ENCODE peak calls at places on chromosomes 3 and 15, in nine cellular contexts. One of them, this sample, is unnamed.

GRCh38 chr3:74009961-74010859 is 385.5 kb upstream of the PDZRN3 start:
- DNase-seq in left colon: no peak
- DNase-seq in activated T-helper 1 cell treated with Interleukin-2 at 50 U/mL for 16 hours: no peak
- DNase-seq in type B pancreatic cell: no peak
- DNase-seq in stimulated activated CD4-positive, alpha-beta T cell treated with anti-CD3 and anti-CD28 coated beads, TNF-alpha, amount 100 ng/mL, for 1 hour: no peak
- DNase-seq in NCI-H1436 treated with DMSO at 0.1 percent for 48 hours: no peak
- DNase-seq in activated B cell treated with CpG ODN at 0.5 μM for 24 hours: no peak
- DNase-seq in posterior cingulate gyrus: no peak
- DNase-seq in psoas muscle: no peak
- DNase-seq in this sample: no peak

GRCh38 chr3:126618021-126618420 is 36.9 kb downstream of the TXNRD3 start:
- DNase-seq in left colon: no peak
- DNase-seq in stimulated activated CD4-positive, alpha-beta T cell treated with anti-CD3 and anti-CD28 coated beads, TNF-alpha, amount 100 ng/mL, for 1 hour: no peak
- DNase-seq in posterior cingulate gyrus: no peak
- DNase-seq in psoas muscle: no peak
- DNase-seq in type B pancreatic cell: no peak
- DNase-seq in NCI-H1436 treated with DMSO at 0.1 percent for 48 hours: no peak
- DNase-seq in activated T-helper 1 cell treated with Interleukin-2 at 50 U/mL for 16 hours: no peak
- DNase-seq in activated B cell treated with CpG ODN at 0.5 μM for 24 hours: no peak
- DNase-seq in this sample: no peak

GRCh38 chr3:196463478-196463756 is 31.2 kb upstream of the UBXN7 start:
- DNase-seq in left colon: no peak
- DNase-seq in type B pancreatic cell: no peak
- DNase-seq in stimulated activated CD4-positive, alpha-beta T cell treated with anti-CD3 and anti-CD28 coated beads, TNF-alpha, amount 100 ng/mL, for 1 hour: no peak
- DNase-seq in activated T-helper 1 cell treated with Interleukin-2 at 50 U/mL for 16 hours: no peak
- DNase-seq in activated B cell treated with CpG ODN at 0.5 μM for 24 hours: no peak
- DNase-seq in posterior cingulate gyrus: no peak
- DNase-seq in NCI-H1436 treated with DMSO at 0.1 percent for 48 hours: no peak
- DNase-seq in psoas muscle: no peak
- DNase-seq in this sample: no peak

GRCh38 chr15:81962438-81962837 is 83.4 kb downstream of the MEX3B start:
- DNase-seq in activated B cell treated with CpG ODN at 0.5 μM for 24 hours: no peak
- DNase-seq in activated T-helper 1 cell treated with Interleukin-2 at 50 U/mL for 16 hours: no peak
- DNase-seq in NCI-H1436 treated with DMSO at 0.1 percent for 48 hours: no peak
- DNase-seq in posterior cingulate gyrus: no peak
- DNase-seq in type B pancreatic cell: no peak
- DNase-seq in left colon: no peak
- DNase-seq in psoas muscle: no peak
- DNase-seq in stimulated activated CD4-positive, alpha-beta T cell treated with anti-CD3 and anti-CD28 coated beads, TNF-alpha, amount 100 ng/mL, for 1 hour: no peak
- DNase-seq in this sample: no peak

GRCh38 chr3:73695841-73696240 is 71.1 kb upstream of the PDZRN3 start:
- DNase-seq in stimulated activated CD4-positive, alpha-beta T cell treated with anti-CD3 and anti-CD28 coated beads, TNF-alpha, amount 100 ng/mL, for 1 hour: no peak
- DNase-seq in activated B cell treated with CpG ODN at 0.5 μM for 24 hours: no peak
- DNase-seq in psoas muscle: no peak
- DNase-seq in type B pancreatic cell: no peak
- DNase-seq in posterior cingulate gyrus: no peak
- DNase-seq in activated T-helper 1 cell treated with Interleukin-2 at 50 U/mL for 16 hours: no peak
- DNase-seq in NCI-H1436 treated with DMSO at 0.1 percent for 48 hours: no peak
- DNase-seq in left colon: no peak
- DNase-seq in this sample: no peak

GRCh38 chr3:182565916-182566524 is 227.3 kb upstream of the ATP11B start:
- DNase-seq in left colon: no peak
- DNase-seq in posterior cingulate gyrus: no peak
- DNase-seq in psoas muscle: no peak
- DNase-seq in stimulated activated CD4-positive, alpha-beta T cell treated with anti-CD3 and anti-CD28 coated beads, TNF-alpha, amount 100 ng/mL, for 1 hour: no peak
- DNase-seq in NCI-H1436 treated with DMSO at 0.1 percent for 48 hours: no peak
- DNase-seq in activated T-helper 1 cell treated with Interleukin-2 at 50 U/mL for 16 hours: no peak
- DNase-seq in type B pancreatic cell: no peak
- DNase-seq in activated B cell treated with CpG ODN at 0.5 μM for 24 hours: no peak
- DNase-seq in this sample: no peak

GRCh38 chr15:58839485-58839884 is 68.4 kb downstream of the MINDY2 start:
- DNase-seq in activated B cell treated with CpG ODN at 0.5 μM for 24 hours: no peak
- DNase-seq in NCI-H1436 treated with DMSO at 0.1 percent for 48 hours: no peak
- DNase-seq in left colon: no peak
- DNase-seq in stimulated activated CD4-positive, alpha-beta T cell treated with anti-CD3 and anti-CD28 coated beads, TNF-alpha, amount 100 ng/mL, for 1 hour: no peak
- DNase-seq in activated T-helper 1 cell treated with Interleukin-2 at 50 U/mL for 16 hours: no peak
- DNase-seq in psoas muscle: no peak
- DNase-seq in posterior cingulate gyrus: no peak
- DNase-seq in type B pancreatic cell: no peak
- DNase-seq in this sample: no peak

GRCh38 chr15:56917652-56918045 is 795 bp upstream of the TCF12 start:
- DNase-seq in psoas muscle: no peak
- DNase-seq in NCI-H1436 treated with DMSO at 0.1 percent for 48 hours: no peak
- DNase-seq in left colon: no peak
- DNase-seq in activated B cell treated with CpG ODN at 0.5 μM for 24 hours: no peak
- DNase-seq in stimulated activated CD4-positive, alpha-beta T cell treated with anti-CD3 and anti-CD28 coated beads, TNF-alpha, amount 100 ng/mL, for 1 hour: no peak
- DNase-seq in activated T-helper 1 cell treated with Interleukin-2 at 50 U/mL for 16 hours: no peak
- DNase-seq in type B pancreatic cell: no peak
- DNase-seq in posterior cingulate gyrus: no peak
- DNase-seq in this sample: peak

GRCh38 chr3:186931487-186932280 is 1.4 kb downstream of the ST6GAL1 start:
- DNase-seq in psoas muscle: peak
- DNase-seq in posterior cingulate gyrus: peak
- DNase-seq in type B pancreatic cell: no peak
- DNase-seq in stimulated activated CD4-positive, alpha-beta T cell treated with anti-CD3 and anti-CD28 coated beads, TNF-alpha, amount 100 ng/mL, for 1 hour: peak
- DNase-seq in activated T-helper 1 cell treated with Interleukin-2 at 50 U/mL for 16 hours: peak
- DNase-seq in activated B cell treated with CpG ODN at 0.5 μM for 24 hours: peak
- DNase-seq in left colon: peak
- DNase-seq in NCI-H1436 treated with DMSO at 0.1 percent for 48 hours: no peak
- DNase-seq in this sample: peak

GRCh38 chr3:46466871-46467403 is 2.2 kb upstream of the LTF start:
- DNase-seq in NCI-H1436 treated with DMSO at 0.1 percent for 48 hours: no peak
- DNase-seq in left colon: no peak
- DNase-seq in posterior cingulate gyrus: no peak
- DNase-seq in activated T-helper 1 cell treated with Interleukin-2 at 50 U/mL for 16 hours: no peak
- DNase-seq in activated B cell treated with CpG ODN at 0.5 μM for 24 hours: no peak
- DNase-seq in psoas muscle: no peak
- DNase-seq in type B pancreatic cell: peak
- DNase-seq in stimulated activated CD4-positive, alpha-beta T cell treated with anti-CD3 and anti-CD28 coated beads, TNF-alpha, amount 100 ng/mL, for 1 hour: no peak
- DNase-seq in this sample: no peak

GRCh38 chr3:175329373-175329772 is 470.2 kb downstream of the NAALADL2 start:
- DNase-seq in psoas muscle: no peak
- DNase-seq in left colon: no peak
- DNase-seq in activated B cell treated with CpG ODN at 0.5 μM for 24 hours: no peak
- DNase-seq in type B pancreatic cell: no peak
- DNase-seq in posterior cingulate gyrus: no peak
- DNase-seq in stimulated activated CD4-positive, alpha-beta T cell treated with anti-CD3 and anti-CD28 coated beads, TNF-alpha, amount 100 ng/mL, for 1 hour: no peak
- DNase-seq in activated T-helper 1 cell treated with Interleukin-2 at 50 U/mL for 16 hours: no peak
- DNase-seq in NCI-H1436 treated with DMSO at 0.1 percent for 48 hours: no peak
- DNase-seq in this sample: no peak

GRCh38 chr3:44355634-44356033 is 17.1 kb downstream of the TCAIM start:
- DNase-seq in type B pancreatic cell: no peak
- DNase-seq in NCI-H1436 treated with DMSO at 0.1 percent for 48 hours: no peak
- DNase-seq in stimulated activated CD4-positive, alpha-beta T cell treated with anti-CD3 and anti-CD28 coated beads, TNF-alpha, amount 100 ng/mL, for 1 hour: no peak
- DNase-seq in posterior cingulate gyrus: no peak
- DNase-seq in activated T-helper 1 cell treated with Interleukin-2 at 50 U/mL for 16 hours: no peak
- DNase-seq in activated B cell treated with CpG ODN at 0.5 μM for 24 hours: no peak
- DNase-seq in left colon: no peak
- DNase-seq in psoas muscle: no peak
- DNase-seq in this sample: no peak

GRCh38 chr15:62648954-62649353 is 393.6 kb upstream of the TPM1 start:
- DNase-seq in type B pancreatic cell: no peak
- DNase-seq in activated T-helper 1 cell treated with Interleukin-2 at 50 U/mL for 16 hours: no peak
- DNase-seq in stimulated activated CD4-positive, alpha-beta T cell treated with anti-CD3 and anti-CD28 coated beads, TNF-alpha, amount 100 ng/mL, for 1 hour: no peak
- DNase-seq in left colon: no peak
- DNase-seq in activated B cell treated with CpG ODN at 0.5 μM for 24 hours: no peak
- DNase-seq in NCI-H1436 treated with DMSO at 0.1 percent for 48 hours: no peak
- DNase-seq in posterior cingulate gyrus: no peak
- DNase-seq in psoas muscle: no peak
- DNase-seq in this sample: no peak

GRCh38 chr15:48592221-48592731 is 53.2 kb downstream of the FBN1 start:
- DNase-seq in posterior cingulate gyrus: no peak
- DNase-seq in left colon: no peak
- DNase-seq in NCI-H1436 treated with DMSO at 0.1 percent for 48 hours: no peak
- DNase-seq in activated T-helper 1 cell treated with Interleukin-2 at 50 U/mL for 16 hours: no peak
- DNase-seq in psoas muscle: no peak
- DNase-seq in activated B cell treated with CpG ODN at 0.5 μM for 24 hours: no peak
- DNase-seq in stimulated activated CD4-positive, alpha-beta T cell treated with anti-CD3 and anti-CD28 coated beads, TNF-alpha, amount 100 ng/mL, for 1 hour: no peak
- DNase-seq in type B pancreatic cell: no peak
- DNase-seq in this sample: no peak

GRCh38 chr3:124883766-124884473 is 3.2 kb downstream of the ITGB5 start:
- DNase-seq in stimulated activated CD4-positive, alpha-beta T cell treated with anti-CD3 and anti-CD28 coated beads, TNF-alpha, amount 100 ng/mL, for 1 hour: no peak
- DNase-seq in type B pancreatic cell: no peak
- DNase-seq in posterior cingulate gyrus: no peak
- DNase-seq in activated T-helper 1 cell treated with Interleukin-2 at 50 U/mL for 16 hours: no peak
- DNase-seq in activated B cell treated with CpG ODN at 0.5 μM for 24 hours: no peak
- DNase-seq in psoas muscle: no peak
- DNase-seq in NCI-H1436 treated with DMSO at 0.1 percent for 48 hours: no peak
- DNase-seq in left colon: no peak
- DNase-seq in this sample: no peak

GRCh38 chr15:51547656-51548055 is 74.9 kb downstream of the DMXL2 start:
- DNase-seq in NCI-H1436 treated with DMSO at 0.1 percent for 48 hours: no peak
- DNase-seq in type B pancreatic cell: no peak
- DNase-seq in left colon: no peak
- DNase-seq in stimulated activated CD4-positive, alpha-beta T cell treated with anti-CD3 and anti-CD28 coated beads, TNF-alpha, amount 100 ng/mL, for 1 hour: no peak
- DNase-seq in activated B cell treated with CpG ODN at 0.5 μM for 24 hours: no peak
- DNase-seq in psoas muscle: no peak
- DNase-seq in activated T-helper 1 cell treated with Interleukin-2 at 50 U/mL for 16 hours: no peak
- DNase-seq in posterior cingulate gyrus: no peak
- DNase-seq in this sample: no peak

GRCh38 chr3:141271279-141272033 is 39.8 kb downstream of the PXYLP1 start:
- DNase-seq in type B pancreatic cell: peak
- DNase-seq in NCI-H1436 treated with DMSO at 0.1 percent for 48 hours: no peak
- DNase-seq in left colon: no peak
- DNase-seq in psoas muscle: no peak
- DNase-seq in activated B cell treated with CpG ODN at 0.5 μM for 24 hours: no peak
- DNase-seq in posterior cingulate gyrus: no peak
- DNase-seq in activated T-helper 1 cell treated with Interleukin-2 at 50 U/mL for 16 hours: no peak
- DNase-seq in stimulated activated CD4-positive, alpha-beta T cell treated with anti-CD3 and anti-CD28 coated beads, TNF-alpha, amount 100 ng/mL, for 1 hour: no peak
- DNase-seq in this sample: no peak

GRCh38 chr15:66945842-66946241 is 119.6 kb upstream of the SMAD3 start:
- DNase-seq in posterior cingulate gyrus: no peak
- DNase-seq in type B pancreatic cell: no peak
- DNase-seq in stimulated activated CD4-positive, alpha-beta T cell treated with anti-CD3 and anti-CD28 coated beads, TNF-alpha, amount 100 ng/mL, for 1 hour: no peak
- DNase-seq in NCI-H1436 treated with DMSO at 0.1 percent for 48 hours: no peak
- DNase-seq in left colon: no peak
- DNase-seq in psoas muscle: no peak
- DNase-seq in activated T-helper 1 cell treated with Interleukin-2 at 50 U/mL for 16 hours: no peak
- DNase-seq in activated B cell treated with CpG ODN at 0.5 μM for 24 hours: no peak
- DNase-seq in this sample: no peak

GRCh38 chr15:75198560-75199346 is 2.9 kb upstream of the C15orf39 start:
- DNase-seq in left colon: peak
- DNase-seq in type B pancreatic cell: no peak
- DNase-seq in activated T-helper 1 cell treated with Interleukin-2 at 50 U/mL for 16 hours: no peak
- DNase-seq in activated B cell treated with CpG ODN at 0.5 μM for 24 hours: no peak
- DNase-seq in NCI-H1436 treated with DMSO at 0.1 percent for 48 hours: peak
- DNase-seq in stimulated activated CD4-positive, alpha-beta T cell treated with anti-CD3 and anti-CD28 coated beads, TNF-alpha, amount 100 ng/mL, for 1 hour: no peak
- DNase-seq in psoas muscle: no peak
- DNase-seq in posterior cingulate gyrus: no peak
- DNase-seq in this sample: no peak

GRCh38 chr15:91855684-91856553 is 2.4 kb downstream of the SLCO3A1 start:
- DNase-seq in type B pancreatic cell: no peak
- DNase-seq in activated T-helper 1 cell treated with Interleukin-2 at 50 U/mL for 16 hours: no peak
- DNase-seq in stimulated activated CD4-positive, alpha-beta T cell treated with anti-CD3 and anti-CD28 coated beads, TNF-alpha, amount 100 ng/mL, for 1 hour: no peak
- DNase-seq in activated B cell treated with CpG ODN at 0.5 μM for 24 hours: no peak
- DNase-seq in psoas muscle: no peak
- DNase-seq in posterior cingulate gyrus: no peak
- DNase-seq in left colon: peak
- DNase-seq in NCI-H1436 treated with DMSO at 0.1 percent for 48 hours: peak
- DNase-seq in this sample: no peak

GRCh38 chr15:79307251-79307650 is 3.7 kb upstream of the TMED3 start:
- DNase-seq in activated T-helper 1 cell treated with Interleukin-2 at 50 U/mL for 16 hours: no peak
- DNase-seq in left colon: no peak
- DNase-seq in type B pancreatic cell: no peak
- DNase-seq in psoas muscle: no peak
- DNase-seq in NCI-H1436 treated with DMSO at 0.1 percent for 48 hours: no peak
- DNase-seq in stimulated activated CD4-positive, alpha-beta T cell treated with anti-CD3 and anti-CD28 coated beads, TNF-alpha, amount 100 ng/mL, for 1 hour: no peak
- DNase-seq in posterior cingulate gyrus: no peak
- DNase-seq in activated B cell treated with CpG ODN at 0.5 μM for 24 hours: no peak
- DNase-seq in this sample: no peak

GRCh38 chr15:92196342-92196741 is 197.3 kb upstream of the ST8SIA2 start:
- DNase-seq in type B pancreatic cell: no peak
- DNase-seq in activated T-helper 1 cell treated with Interleukin-2 at 50 U/mL for 16 hours: no peak
- DNase-seq in psoas muscle: no peak
- DNase-seq in activated B cell treated with CpG ODN at 0.5 μM for 24 hours: no peak
- DNase-seq in NCI-H1436 treated with DMSO at 0.1 percent for 48 hours: no peak
- DNase-seq in left colon: no peak
- DNase-seq in stimulated activated CD4-positive, alpha-beta T cell treated with anti-CD3 and anti-CD28 coated beads, TNF-alpha, amount 100 ng/mL, for 1 hour: no peak
- DNase-seq in posterior cingulate gyrus: no peak
- DNase-seq in this sample: no peak